ENCODE peak calls at places on chromosomes 12 and 14, in ten cellular contexts. Q is fibroblast of pulmonary artery, W is foreskin fibroblast, R is cardiac muscle cell, H is GM12865, C is uterus, G is glutamatergic neuron, F is A549, A is IMR-90, I is mucosa of descending colon. E is an unnamed sample.

GRCh38 chr12:118315821-118316220 is 56.9 kb downstream of the TAOK3 start:
- DNase-seq in Q (no peak), W (no peak), R (no peak), H (no peak), C (no peak), G (no peak), F (no peak), A (no peak), I (no peak), E (no peak)

GRCh38 chr12:47844264-47845020 is 24.7 kb upstream of the HDAC7 start:
- DNase-seq in Q (no peak), W (no peak), R (no peak), H (no peak), C (no peak), G (no peak), F (no peak), A (no peak), I (no peak), E (no peak)

GRCh38 chr12:91640021-91640420 is 457.4 kb upstream of the DCN start:
- DNase-seq in Q (no peak), W (no peak), R (no peak), H (no peak), C (no peak), G (no peak), F (no peak), A (no peak), I (no peak), E (no peak)

GRCh38 chr12:57404966-57405640 is 25.7 kb downstream of the R3HDM2 start:
- DNase-seq in Q (no peak), W (no peak), R (no peak), H (no peak), C (no peak), G (no peak), F (no peak), A (no peak), I (no peak), E (no peak)

GRCh38 chr14:50191499-50191898 is 39.9 kb downstream of the SOS2 start:
- DNase-seq in Q (no peak), W (no peak), R (no peak), H (no peak), C (no peak), G (no peak), F (no peak), A (no peak), I (no peak), E (no peak)

GRCh38 chr14:78519863-78520262 is 349.7 kb downstream of the NRXN3 start:
- DNase-seq in Q (peak), W (peak), R (peak), H (peak), C (no peak), G (no peak), F (no peak), A (peak), I (peak), E (peak)

GRCh38 chr12:128840862-128841468 is 12.3 kb upstream of the GLT1D1 start:
- DNase-seq in Q (no peak), W (no peak), R (no peak), H (peak), C (no peak), G (no peak), F (no peak), A (no peak), I (no peak), E (no peak)

GRCh38 chr12:118029166-118029565 is 12.7 kb downstream of the RFC5 start:
- DNase-seq in Q (no peak), W (no peak), R (no peak), H (no peak), C (no peak), G (no peak), F (no peak), A (no peak), I (no peak), E (no peak)

GRCh38 chr14:103607822-103608221 is 21.2 kb upstream of the KLC1 start:
- DNase-seq in Q (no peak), W (no peak), R (no peak), H (no peak), C (no peak), G (no peak), F (no peak), A (no peak), I (no peak), E (no peak)

DNA sequence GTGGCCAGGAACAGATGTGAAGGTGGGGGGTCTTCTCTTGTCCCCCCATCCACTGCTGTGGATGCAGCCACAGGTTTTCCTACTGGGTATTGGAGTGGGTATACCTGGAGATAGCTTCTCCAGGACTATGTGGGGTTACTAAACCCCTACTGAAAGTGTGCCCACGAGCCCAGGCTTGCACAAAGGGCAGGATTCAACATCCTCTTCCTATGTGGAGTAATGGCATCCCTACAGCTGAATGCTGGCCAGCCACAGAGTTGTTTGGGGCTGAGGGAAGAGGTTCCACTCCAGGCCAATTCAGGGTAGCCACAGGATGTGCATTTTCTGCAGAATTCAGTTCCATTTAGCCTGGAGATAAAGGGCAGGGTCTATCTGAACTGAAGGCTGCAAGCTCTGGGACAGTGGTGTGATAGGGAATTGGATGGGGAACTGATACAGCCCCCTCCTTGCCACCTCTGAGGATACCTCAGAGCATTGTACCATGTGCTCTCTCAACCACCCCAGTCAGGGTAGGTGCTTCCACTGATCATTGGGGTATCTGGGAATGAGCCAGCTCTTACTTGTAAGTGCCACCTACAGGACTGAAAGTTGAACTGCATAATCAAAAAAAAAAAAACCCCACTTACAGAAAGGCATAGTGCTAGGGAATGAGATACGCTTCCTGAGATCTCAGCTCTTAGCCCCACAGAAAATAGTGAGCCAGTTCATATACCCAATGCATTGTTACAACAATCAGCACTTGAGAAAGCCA is 187.1 kb downstream of the KITLG start:
- DNase-seq in Q (peak), W (peak), R (peak), H (peak), C (no peak), G (no peak), F (no peak), A (peak), I (no peak), E (no peak)
- TF ChIP-seq CTCF in Q (peak), W (peak), R (peak), H (peak), C (no peak), G (peak), F (peak), A (peak), I (no peak), E (peak)

GRCh38 chr14:76514599-76514998 is 138.7 kb downstream of the ESRRB start:
- DNase-seq in Q (peak), W (no peak), R (no peak), H (peak), C (no peak), G (no peak), F (peak), A (peak), I (peak), E (no peak)
- TF ChIP-seq CTCF in Q (peak), W (no peak), R (peak), H (peak), C (no peak), G (no peak), F (peak), A (peak), I (no peak), E (no peak)

GRCh38 chr14:87084908-87085307 is 908.1 kb downstream of the GALC start:
- DNase-seq in Q (no peak), W (no peak), R (no peak), H (no peak), C (no peak), G (no peak), F (no peak), A (no peak), I (no peak), E (no peak)

GRCh38 chr14:87076146-87076545 is 916.8 kb downstream of the GALC start:
- DNase-seq in Q (no peak), W (no peak), R (peak), H (no peak), C (no peak), G (no peak), F (no peak), A (no peak), I (no peak), E (no peak)

GRCh38 chr14:87082917-87083316 is 910.1 kb downstream of the GALC start:
- DNase-seq in Q (no peak), W (no peak), R (no peak), H (no peak), C (no peak), G (no peak), F (no peak), A (no peak), I (no peak), E (no peak)

DNA sequence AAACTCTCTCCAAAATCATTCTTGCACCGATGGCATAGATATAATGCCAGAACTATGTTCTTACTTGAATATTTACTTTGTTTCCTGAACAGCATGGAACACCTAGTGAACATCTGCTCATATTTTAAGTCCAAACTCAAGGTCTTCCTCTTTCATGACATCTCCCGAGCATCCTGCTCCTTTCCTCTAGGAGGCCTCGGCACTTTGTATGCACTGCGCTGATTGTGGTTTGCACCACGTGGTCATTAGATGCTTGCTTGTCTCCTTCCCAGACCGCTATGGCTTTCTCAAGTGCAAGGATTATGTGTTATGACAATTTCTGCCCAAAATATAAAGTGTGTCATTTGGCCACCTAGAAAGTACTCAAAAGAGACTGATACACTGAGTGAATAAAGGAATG is 912.0 kb downstream of the GALC start:
- DNase-seq in Q (no peak), W (no peak), R (no peak), H (no peak), C (no peak), G (no peak), F (no peak), A (no peak), I (no peak), E (no peak)
- TF ChIP-seq CTCF in Q (no peak), W (no peak), R (no peak), H (no peak), C (no peak), G (no peak), F (no peak), A (no peak), I (no peak), E (no peak)

GRCh38 chr12:32107376-32108267 is 975 bp downstream of the BICD1 start:
- DNase-seq in Q (peak), W (peak), R (peak), H (peak), C (peak), G (no peak), F (peak), A (peak), I (no peak), E (peak)

GRCh38 chr12:32108829-32109228 is 2.2 kb downstream of the BICD1 start:
- DNase-seq in Q (no peak), W (no peak), R (no peak), H (peak), C (no peak), G (no peak), F (no peak), A (no peak), I (no peak), E (no peak)

GRCh38 chr12:32106153-32106516 is 512 bp upstream of the BICD1 start:
- DNase-seq in Q (no peak), W (no peak), R (peak), H (no peak), C (no peak), G (no peak), F (no peak), A (no peak), I (no peak), E (no peak)

GRCh38 chr12:32104572-32105355 is 1.9 kb upstream of the BICD1 start:
- DNase-seq in Q (no peak), W (no peak), R (no peak), H (no peak), C (no peak), G (no peak), F (no peak), A (no peak), I (no peak), E (no peak)

GRCh38 chr12:32106517-32107366 is at the start of gene BICD1:
- DNase-seq in Q (peak), W (peak), R (peak), H (peak), C (peak), G (peak), F (peak), A (peak), I (peak), E (peak)
- TF ChIP-seq CTCF in Q (no peak), W (peak), R (peak), H (peak), C (peak), G (peak), F (peak), A (peak), I (peak), E (peak)

GRCh38 chr14:102570334-102570995 is 22.0 kb upstream of the RCOR1 start:
- DNase-seq in Q (no peak), W (no peak), R (no peak), H (no peak), C (no peak), G (no peak), F (no peak), A (no peak), I (no peak), E (no peak)

GRCh38 chr14:102560436-102561261 is 31.8 kb upstream of the RCOR1 start:
- DNase-seq in Q (no peak), W (no peak), R (no peak), H (no peak), C (no peak), G (no peak), F (no peak), A (no peak), I (no peak), E (no peak)

GRCh38 chr14:102565959-102566358 is 26.5 kb upstream of the RCOR1 start:
- DNase-seq in Q (no peak), W (no peak), R (no peak), H (peak), C (no peak), G (no peak), F (no peak), A (no peak), I (no peak), E (no peak)

GRCh38 chr14:102568115-102568614 is 24.3 kb upstream of the RCOR1 start:
- DNase-seq in Q (no peak), W (no peak), R (no peak), H (peak), C (no peak), G (no peak), F (peak), A (no peak), I (peak), E (no peak)

DNA sequence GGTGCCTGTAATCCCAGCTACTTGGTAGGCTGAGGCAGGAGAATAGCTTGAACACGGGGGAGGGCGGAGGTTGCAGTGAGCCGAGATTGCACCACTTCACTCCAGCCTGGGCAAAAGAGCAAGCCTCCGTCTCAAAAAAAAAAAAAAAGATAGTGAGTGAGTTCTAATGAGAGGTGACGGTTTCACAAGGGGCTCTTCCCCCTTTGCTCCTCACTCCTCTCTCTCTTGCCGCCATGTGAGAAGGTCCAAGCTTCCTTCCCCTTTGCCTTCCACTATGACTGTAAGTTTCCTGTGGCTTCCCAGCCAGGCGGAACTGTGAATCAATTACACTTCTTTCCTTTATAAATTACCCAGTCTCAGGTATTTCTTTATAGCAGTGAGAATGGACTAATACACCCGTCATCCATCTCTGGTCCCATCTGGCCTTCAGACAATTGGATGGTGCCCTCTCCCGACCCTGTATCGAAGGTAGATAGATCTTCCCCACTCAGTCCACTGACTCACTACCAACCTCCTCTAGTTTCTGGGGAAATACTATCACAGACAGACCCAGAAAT is 27.0 kb upstream of the RCOR1 start:
- DNase-seq in Q (no peak), W (no peak), R (no peak), H (peak), C (no peak), G (no peak), F (no peak), A (no peak), I (peak), E (no peak)
- TF ChIP-seq CTCF in Q (no peak), W (no peak), R (no peak), H (no peak), C (no peak), G (no peak), F (no peak), A (no peak), I (no peak), E (no peak)

GRCh38 chr12:85657836-85658235 is 178.4 kb downstream of the RASSF9 start:
- DNase-seq in Q (no peak), W (no peak), R (no peak), H (no peak), C (no peak), G (no peak), F (no peak), A (no peak), I (no peak), E (no peak)
- TF ChIP-seq CTCF in Q (no peak), W (no peak), R (no peak), H (no peak), C (no peak), G (no peak), F (no peak), A (no peak), I (no peak), E (no peak)

GRCh38 chr12:105319691-105320209 is 10.7 kb upstream of the C12orf75 start:
- DNase-seq in Q (no peak), W (no peak), R (no peak), H (peak), C (no peak), G (no peak), F (no peak), A (no peak), I (no peak), E (no peak)
- TF ChIP-seq CTCF in Q (no peak), W (no peak), R (no peak), H (no peak), C (no peak), G (no peak), F (no peak), A (no peak), I (no peak), E (no peak)

DNA sequence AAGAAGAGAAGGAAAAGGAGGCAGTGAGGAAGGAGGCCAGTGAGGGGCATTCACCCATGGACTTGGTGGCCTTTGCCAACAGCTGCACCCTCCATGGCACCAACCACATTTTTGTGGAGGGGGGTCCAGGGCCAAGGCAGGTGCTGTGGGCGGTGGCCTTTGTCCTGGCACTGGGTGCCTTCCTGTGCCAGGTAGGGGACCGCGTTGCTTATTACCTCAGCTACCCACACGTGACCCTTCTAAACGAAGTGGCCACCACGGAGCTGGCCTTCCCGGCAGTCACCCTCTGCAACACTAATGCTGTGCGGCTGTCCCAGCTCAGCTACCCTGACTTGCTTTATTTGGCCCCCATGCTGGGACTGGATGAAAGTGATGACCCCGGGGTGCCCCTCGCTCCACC is 11.4 kb upstream of the SMARCD1 start:
- DNase-seq in Q (no peak), W (no peak), R (no peak), H (no peak), C (no peak), G (no peak), F (no peak), A (no peak), I (no peak), E (no peak)
- TF ChIP-seq CTCF in Q (no peak), W (no peak), R (no peak), H (no peak), C (no peak), G (no peak), F (no peak), A (no peak), I (no peak), E (no peak)

DNA sequence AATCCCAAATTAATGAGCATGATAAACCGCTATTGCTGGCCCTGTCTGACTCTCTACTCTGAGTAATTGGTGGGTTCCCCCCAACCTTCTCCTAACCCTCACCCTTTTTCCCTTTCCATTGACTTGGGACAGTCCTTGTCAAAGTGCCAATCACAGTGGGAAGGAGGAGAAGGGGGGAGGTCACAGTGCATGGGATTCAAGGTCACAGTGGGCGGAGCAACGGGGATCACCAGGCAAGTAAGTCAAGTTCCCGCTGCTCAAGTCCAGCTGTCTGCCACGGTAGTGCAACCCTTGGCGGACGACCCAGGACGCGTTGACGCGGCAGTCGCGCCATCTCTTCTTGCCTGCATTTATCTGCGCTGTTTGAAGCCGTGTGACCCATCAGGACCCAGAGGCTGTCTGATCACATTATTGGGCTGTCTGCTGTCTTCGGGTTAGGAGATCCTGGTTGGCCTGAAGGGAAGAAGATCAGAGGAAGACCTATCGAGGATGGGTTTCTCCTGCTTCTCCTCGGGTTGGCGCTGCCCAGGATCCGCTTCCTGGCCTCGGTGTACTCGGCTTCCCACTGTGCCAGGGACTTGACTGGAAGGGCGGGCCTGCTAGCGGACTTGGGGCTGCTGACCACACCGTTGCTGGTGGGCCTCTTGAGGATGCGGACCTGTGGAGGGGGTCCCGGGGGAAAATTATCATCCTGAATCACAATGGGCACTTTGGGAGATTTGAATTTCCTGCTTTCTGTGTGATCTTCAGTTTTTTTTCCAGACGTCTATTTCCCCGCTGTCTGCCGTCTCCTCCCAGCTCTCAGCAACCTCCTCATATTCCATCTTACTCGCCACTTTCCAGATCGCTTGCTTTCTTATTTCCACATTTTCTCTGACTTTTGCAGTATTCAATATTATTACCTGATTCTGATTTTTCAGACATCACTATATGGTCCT is 3.1 kb upstream of the MDM2 start:
- DNase-seq in Q (no peak), W (no peak), R (no peak), H (no peak), C (no peak), G (no peak), F (no peak), A (no peak), I (no peak), E (no peak)
- TF ChIP-seq CTCF in Q (no peak), W (no peak), R (no peak), H (no peak), C (no peak), G (no peak), F (no peak), A (no peak), I (no peak), E (no peak)

GRCh38 chr12:109808876-109809646 is 24.1 kb downstream of the TRPV4 start:
- DNase-seq in Q (no peak), W (no peak), R (no peak), H (no peak), C (no peak), G (no peak), F (no peak), A (no peak), I (no peak), E (no peak)

GRCh38 chr12:109813810-109814416 is 19.3 kb downstream of the TRPV4 start:
- DNase-seq in Q (no peak), W (no peak), R (no peak), H (no peak), C (no peak), G (no peak), F (no peak), A (no peak), I (no peak), E (no peak)

GRCh38 chr12:109814600-109814999 is 18.6 kb downstream of the TRPV4 start:
- DNase-seq in Q (no peak), W (no peak), R (no peak), H (no peak), C (no peak), G (no peak), F (no peak), A (no peak), I (no peak), E (no peak)

GRCh38 chr12:109810954-109811623 is 22.1 kb downstream of the TRPV4 start:
- DNase-seq in Q (no peak), W (no peak), R (no peak), H (no peak), C (no peak), G (no peak), F (no peak), A (no peak), I (no peak), E (no peak)

GRCh38 chr12:109811624-109811995 is 21.6 kb downstream of the TRPV4 start:
- DNase-seq in Q (no peak), W (no peak), R (no peak), H (no peak), C (no peak), G (no peak), F (no peak), A (no peak), I (no peak), E (no peak)
- TF ChIP-seq CTCF in Q (peak), W (peak), R (no peak), H (no peak), C (no peak), G (peak), F (no peak), A (peak), I (no peak), E (peak)

E was measured in endothelial cell.